ENCODE peak calls at places on chromosome 6, in six cellular contexts. B is cardiac muscle cell; T is CD8-positive, alpha-beta T cell; M is keratinocyte; F is Peyer's patch; O is WERI-Rb-1. G is an unnamed sample. For H3K36me3, the result is how much of the 10 kb centered on the place peaks cover.

GRCh38 chr6:67184405-67184804 is 1450.7 kb upstream of the ADGRB3 start:
- DNase-seq in F (no peak), B (no peak), O (no peak), T (no peak), M (no peak), G (no peak)

GRCh38 chr6:3272911-3273547 is 14.3 kb downstream of the PSMG4 start:
- DNase-seq in M (no peak), T (no peak), B (no peak), F (no peak), O (no peak), G (no peak)

GRCh38 chr6:16876201-16876600 is 114.9 kb upstream of the ATXN1 start:
- DNase-seq in O (no peak), F (no peak), T (no peak), M (no peak), B (no peak), G (no peak)

GRCh38 chr6:39247667-39248194 is 18.5 kb upstream of the KCNK5 start:
- DNase-seq in O (no peak), M (no peak), B (no peak), T (no peak), F (no peak), G (no peak)

GRCh38 chr6:3825851-3826581 is 23.2 kb upstream of the FAM50B start:
- DNase-seq in O (no peak), M (peak), F (peak), T (no peak), B (no peak), G (no peak)

GRCh38 chr6:499617-500016 is 108.1 kb downstream of the IRF4 start:
- DNase-seq in O (no peak), T (no peak), B (no peak), M (no peak), F (no peak), G (no peak)

GRCh38 chr6:49639177-49639817 is 2.7 kb upstream of the RHAG start:
- DNase-seq in F (no peak), O (no peak), T (no peak), M (no peak), B (no peak), G (no peak)

GRCh38 chr6:26155066-26155925 is 68.1 kb downstream of the HFE start:
- DNase-seq in B (peak), F (peak), M (no peak), T (no peak), O (peak), G (no peak)

GRCh38 chr6:157823001-157823522 is at the start of gene SNX9:
- DNase-seq in F (peak), O (peak), T (peak), B (peak), M (no peak), G (peak)

GRCh38 chr6:28008053-28008452 is 51.0 kb downstream of the OR2B6 start:
- DNase-seq in B (no peak), M (no peak), O (no peak), T (no peak), F (no peak), G (no peak)

GRCh38 chr6:45933855-45934254 is 81.8 kb downstream of the CLIC5 start:
- DNase-seq in O (no peak), F (no peak), M (no peak), T (no peak), B (no peak), G (no peak)

GRCh38 chr6:119986934-119987549 is 637.5 kb upstream of the MAN1A1 start:
- DNase-seq in M (no peak), B (no peak), T (no peak), O (no peak), F (no peak), G (no peak)

GRCh38 chr6:37010402-37010892 is 5.0 kb downstream of the FGD2 start:
- DNase-seq in T (no peak), B (no peak), F (no peak), O (no peak), M (no peak), G (no peak)

GRCh38 chr6:134628154-134628553 is 310.2 kb upstream of the SGK1 start:
- DNase-seq in F (no peak), O (no peak), M (no peak), B (no peak), T (no peak), G (no peak)

GRCh38 chr6:113630738-113631535 is 226.2 kb upstream of the MARCKS start:
- DNase-seq in O (no peak), F (peak), T (no peak), B (peak), M (no peak), G (peak)

GRCh38 chr6:129748901-129749748 is 39.1 kb upstream of the ARHGAP18 start:
- DNase-seq in B (no peak), T (no peak), F (no peak), M (peak), O (no peak), G (peak)

GRCh38 chr6:43058511-43058910 is 723 bp downstream of the MRPL2 start:
- DNase-seq in B (no peak), T (no peak), M (no peak), F (no peak), O (no peak), G (no peak)

GRCh38 chr6:95081949-95082348 is 495.4 kb upstream of the MANEA start:
- DNase-seq in B (no peak), O (no peak), M (no peak), T (no peak), F (no peak), G (no peak)
- TF ChIP-seq CTCF in B (no peak), O (no peak), M (no peak), T (no peak), F (no peak), G (no peak)

GRCh38 chr6:34465551-34466241 is at the start of gene PACSIN1:
- DNase-seq in B (peak), O (peak), M (no peak), F (peak), T (no peak), G (peak)
- H3K4me3 ChIP-seq in B (peak), O (peak), M (peak), F (peak), T (no peak), G (peak)

DNA sequence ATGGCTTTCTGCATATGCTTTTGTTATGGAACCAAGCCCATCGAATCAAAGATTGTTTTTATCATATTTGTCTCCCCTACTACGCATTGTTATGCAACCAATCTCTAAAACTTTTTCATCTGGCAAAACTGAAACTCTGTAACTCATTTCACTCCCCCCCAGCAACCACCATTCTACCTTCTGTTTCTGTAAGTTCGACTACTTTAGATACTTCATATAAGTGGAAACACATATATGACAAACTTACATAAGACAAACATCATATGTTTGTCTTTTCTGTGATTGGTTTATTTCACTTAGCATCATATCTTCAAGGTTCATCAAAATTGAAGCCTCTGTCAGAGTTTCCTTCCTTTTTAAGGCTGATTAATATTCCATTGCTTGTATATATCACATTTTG is 34.8 kb downstream of the CEP57L1 start:
- DNase-seq in T (no peak), O (no peak), B (no peak), M (no peak), F (no peak), G (no peak)
- H3K36me3 ChIP-seq in T (under half), O (under half), B (under half), M (under half), F (under half), G (under half)

GRCh38 chr6:167907837-167908681 is 81.3 kb downstream of the AFDN start:
- DNase-seq in B (peak), O (peak), T (no peak), F (no peak), M (no peak), G (no peak)
- TF ChIP-seq CTCF in B (peak), O (peak), T (no peak), F (peak), M (peak), G (peak)

DNA sequence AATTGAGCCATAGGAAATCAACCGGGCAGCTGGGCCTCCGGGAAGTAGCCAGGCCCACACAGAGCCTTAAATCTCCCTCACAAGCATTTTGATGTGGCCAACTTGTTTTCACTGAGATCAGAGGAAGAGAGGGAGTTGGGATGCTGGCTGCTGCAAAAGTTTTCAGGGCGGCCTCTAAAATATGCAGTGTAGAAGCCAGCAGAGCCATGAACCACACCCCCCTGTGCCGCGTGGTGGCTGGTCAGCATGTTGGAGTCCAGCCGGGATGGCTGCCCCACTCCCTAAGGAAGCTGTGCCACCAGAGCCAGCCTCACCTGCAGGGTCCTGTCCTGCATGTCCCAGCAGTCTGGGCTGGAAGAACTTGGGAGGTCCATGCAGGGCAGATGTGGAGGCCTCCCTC is 167.4 kb downstream of the CDC5L start:
- DNase-seq in M (no peak), O (no peak), B (no peak), T (no peak), F (no peak), G (no peak)
- H3K4me3 ChIP-seq in M (no peak), O (no peak), B (no peak), T (no peak), F (no peak), G (no peak)

GRCh38 chr6:52516269-52516668 is 60.6 kb downstream of the TRAM2 start:
- DNase-seq in F (no peak), O (no peak), T (no peak), B (no peak), M (no peak), G (no peak)
- H3K36me3 ChIP-seq in F (under half), O (under half), T (under half), B (under half), M (under half), G (under half)

DNA sequence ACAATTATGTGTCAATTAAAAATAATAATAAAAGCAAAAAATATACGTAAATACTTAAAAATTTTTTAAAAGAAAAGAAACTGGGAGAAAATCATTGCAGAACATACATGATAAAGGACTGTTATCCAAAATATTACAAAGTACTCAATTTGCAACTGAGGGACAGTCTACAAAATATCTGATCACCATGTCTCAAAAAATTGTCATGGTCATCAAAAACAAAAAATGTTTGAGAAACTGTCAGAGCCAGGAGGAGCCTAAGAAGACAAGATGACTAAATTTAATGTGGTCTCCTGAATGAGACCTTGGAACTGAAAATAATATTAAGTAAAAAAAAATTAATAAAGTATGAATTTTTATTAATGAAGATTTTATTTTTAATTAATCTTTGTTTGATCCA is 43.5 kb downstream of the DTNBP1 start:
- DNase-seq in T (no peak), O (no peak), F (no peak), M (no peak), B (no peak), G (no peak)
- TF ChIP-seq CTCF in T (no peak), O (no peak), F (no peak), M (no peak), B (no peak), G (no peak)

GRCh38 chr6:144416244-144416643 is 131.1 kb downstream of the UTRN start:
- DNase-seq in B (no peak), T (no peak), O (no peak), M (no peak), F (no peak), G (no peak)
- H3K4me3 ChIP-seq in B (no peak), T (no peak), O (no peak), M (no peak), F (no peak), G (no peak)